ENCODE peak calls at places on chromosome 19, in ten cellular contexts. K, Q, G, E, M, B, L, U, Z and I are unnamed samples.

GRCh38 chr19:35268546-35269424 is at the start of gene USF2:
- DNase-seq in Q (peak), U (peak), M (peak), L (no peak), G (peak), E (peak), K (peak), Z (peak), B (peak), I (peak)

GRCh38 chr19:40393894-40394815 is 4.2 kb upstream of the HIPK4 start:
- DNase-seq in U (no peak), Z (no peak), B (no peak), E (no peak), G (no peak), M (no peak), L (no peak), K (no peak), Q (no peak), I (no peak)

GRCh38 chr19:5951338-5951861 is 26.5 kb downstream of the RANBP3 start:
- DNase-seq in Z (no peak), B (no peak), M (no peak), Q (no peak), G (no peak), K (no peak), L (no peak), U (no peak), E (no peak), I (no peak)

GRCh38 chr19:17294051-17294891 is 9.0 kb downstream of the ABHD8 start:
- DNase-seq in B (no peak), L (no peak), M (no peak), Z (no peak), U (no peak), K (no peak), G (peak), E (peak), Q (no peak), I (peak)

GRCh38 chr19:32289566-32290210 is 55.7 kb upstream of the ZNF507 start:
- DNase-seq in G (no peak), Q (no peak), B (no peak), Z (no peak), K (no peak), M (no peak), E (no peak), U (no peak), L (no peak), I (no peak)

GRCh38 chr19:43148233-43148632 is 38.1 kb downstream of the PSG5 start:
- DNase-seq in Q (no peak), G (no peak), U (no peak), M (peak), L (no peak), K (no peak), E (peak), B (no peak), Z (no peak), I (no peak)

GRCh38 chr19:35943542-35944301 is 7.5 kb downstream of the LRFN3 start:
- DNase-seq in U (no peak), Q (no peak), K (no peak), Z (no peak), E (no peak), G (no peak), B (no peak), M (no peak), L (no peak), I (no peak)

GRCh38 chr19:1112254-1113208 is 8.7 kb downstream of the GPX4 start:
- DNase-seq in Q (no peak), L (no peak), K (no peak), B (no peak), M (no peak), E (peak), Z (no peak), G (no peak), U (no peak), I (no peak)

GRCh38 chr19:46919324-46919723 is 58.5 kb downstream of the ARHGAP35 start:
- DNase-seq in E (peak), B (no peak), G (peak), M (peak), K (no peak), Q (no peak), Z (no peak), U (no peak), L (no peak), I (no peak)

GRCh38 chr19:49440439-49441209 is 703 bp downstream of the SLC17A7 start:
- DNase-seq in G (no peak), U (no peak), L (no peak), Z (no peak), Q (no peak), M (no peak), B (no peak), E (no peak), K (no peak), I (no peak)

GRCh38 chr19:55285225-55285890 is 1.6 kb downstream of the BRSK1 start:
- DNase-seq in Q (no peak), M (no peak), B (no peak), Z (no peak), K (no peak), U (no peak), E (peak), L (no peak), G (no peak), I (no peak)

GRCh38 chr19:50555447-50556235 is 12.6 kb downstream of the LRRC4B start:
- DNase-seq in Q (peak), K (no peak), Z (no peak), G (no peak), E (no peak), L (no peak), B (no peak), U (no peak), M (no peak), I (no peak)

GRCh38 chr19:16288544-16288943 is 36.1 kb upstream of the KLF2 start:
- DNase-seq in G (peak), Q (no peak), B (no peak), M (no peak), L (no peak), Z (no peak), E (no peak), K (no peak), U (no peak), I (no peak)

GRCh38 chr19:19552811-19553210 is 14.7 kb downstream of the CILP2 start:
- DNase-seq in G (peak), U (no peak), E (peak), K (no peak), Z (no peak), Q (no peak), M (no peak), B (no peak), L (no peak), I (no peak)

GRCh38 chr19:17703823-17704463 is 15.3 kb upstream of the MAP1S start:
- DNase-seq in U (peak), L (peak), Z (no peak), Q (no peak), K (peak), G (peak), E (peak), B (peak), M (no peak), I (peak)

GRCh38 chr19:8510589-8511115 is 3.3 kb downstream of the ZNF414 start:
- DNase-seq in K (no peak), B (no peak), Z (no peak), U (no peak), E (no peak), G (no peak), Q (no peak), M (no peak), L (no peak), I (no peak)

GRCh38 chr19:28419312-28419711 is 793.6 kb downstream of the UQCRFS1 start:
- DNase-seq in G (no peak), K (no peak), Z (no peak), M (no peak), L (no peak), Q (no peak), U (no peak), B (no peak), E (no peak), I (no peak)

GRCh38 chr19:896999-897398 is 3.7 kb downstream of the RNU6-9 start:
- DNase-seq in G (no peak), Z (no peak), M (no peak), B (no peak), E (no peak), U (no peak), L (no peak), K (no peak), Q (no peak), I (no peak)

GRCh38 chr19:36973844-36974195 is 57.7 kb downstream of the ZNF568 start:
- DNase-seq in L (no peak), Q (no peak), G (no peak), B (no peak), M (no peak), U (no peak), E (peak), Z (no peak), K (no peak), I (no peak)

GRCh38 chr19:33472696-33473624 is 48.6 kb downstream of the PEPD start:
- DNase-seq in B (no peak), K (no peak), Q (no peak), G (no peak), L (no peak), E (peak), M (peak), Z (peak), U (no peak), I (peak)